ENCODE peak calls at places on chromosomes 11 and 22, in eight cellular contexts. U is stimulated activated CD4-positive, alpha-beta T cell treated with anti-CD3 and anti-CD28 coated beads, Interleukin-2, amount 100 ng/mL, for 24 hours; A is cardiac fibroblast; R is T-helper 17 cell; K is fibroblast of the aortic adventitia; Z is body of pancreas; J is NAMALWA; M is activated T-cell treated with anti-CD3 and anti-CD28 coated beads for 1 hour. D is an unnamed sample.

GRCh38 chr22:36002084-36002483 is 26.5 kb downstream of the RBFOX2 start:
- DNase-seq in A (no peak), K (no peak), M (no peak), U (no peak), R (no peak), Z (no peak), J (no peak), D (no peak)

GRCh38 chr11:100177651-100178050 is 509.4 kb upstream of the ARHGAP42 start:
- DNase-seq in K (no peak), J (no peak), U (no peak), R (no peak), Z (no peak), A (no peak), M (no peak), D (no peak)

GRCh38 chr11:69943066-69943465 is 123.8 kb upstream of the FGF3 start:
- DNase-seq in U (no peak), A (no peak), Z (no peak), J (no peak), R (no peak), M (no peak), K (peak), D (no peak)

GRCh38 chr22:50398698-50399648 is 55.8 kb downstream of the PPP6R2 start:
- DNase-seq in R (no peak), Z (peak), U (no peak), K (no peak), J (no peak), M (no peak), A (no peak), D (no peak)

GRCh38 chr11:29019960-29020683 is 911.9 kb downstream of the METTL15 start:
- DNase-seq in A (peak), M (no peak), K (peak), U (no peak), R (no peak), Z (no peak), J (peak), D (no peak)

GRCh38 chr11:73270089-73270854 is 1.9 kb upstream of the P2RY6 start:
- DNase-seq in R (no peak), A (no peak), K (no peak), U (no peak), J (peak), Z (no peak), M (no peak), D (no peak)

GRCh38 chr11:101456812-101457211 is 127.0 kb downstream of the TRPC6 start:
- DNase-seq in U (no peak), K (peak), M (no peak), J (peak), A (peak), R (no peak), Z (no peak), D (no peak)

GRCh38 chr11:61782841-61783240 is 9.6 kb downstream of the TMEM258 start:
- DNase-seq in M (no peak), U (no peak), Z (no peak), A (no peak), J (no peak), R (no peak), K (no peak), D (no peak)

GRCh38 chr22:43434601-43435311 is 22.9 kb downstream of the MPPED1 start:
- DNase-seq in M (no peak), R (no peak), Z (no peak), U (no peak), A (no peak), J (no peak), K (no peak), D (peak)

GRCh38 chr11:75802913-75803820 is 11.8 kb upstream of the UVRAG start:
- DNase-seq in A (peak), U (peak), R (peak), Z (peak), J (peak), K (peak), M (peak), D (peak)

GRCh38 chr11:61126266-61126665 is 24.0 kb downstream of the CD5 start:
- DNase-seq in J (no peak), U (no peak), K (peak), R (no peak), A (peak), M (no peak), Z (no peak), D (no peak)

GRCh38 chr11:113247231-113247630 is 67.2 kb upstream of the TTC12 start:
- DNase-seq in J (no peak), M (no peak), R (no peak), U (no peak), Z (no peak), A (no peak), K (no peak), D (no peak)

D was measured in upper lobe of left lung.